ENCODE peak calls at places on chromosomes 16 and 17, in six cellular contexts. One of them, this sample, is unnamed.

GRCh38 chr16:75591001-75591852 is 25.0 kb downstream of the GABARAPL2 start:
- DNase-seq in uterus: peak
- DNase-seq in psoas muscle: peak
- DNase-seq in ureter: no peak
- DNase-seq in GM10248: no peak
- DNase-seq in choroid plexus epithelial cell: peak
- DNase-seq in this sample: no peak

GRCh38 chr17:38748329-38749221 is at the start of gene PCGF2:
- DNase-seq in ureter: peak
- DNase-seq in uterus: peak
- DNase-seq in psoas muscle: peak
- DNase-seq in GM10248: no peak
- DNase-seq in choroid plexus epithelial cell: peak
- DNase-seq in this sample: peak

GRCh38 chr17:17345686-17346427 is 42.7 kb downstream of the NT5M start:
- DNase-seq in GM10248: no peak
- DNase-seq in uterus: no peak
- DNase-seq in ureter: no peak
- DNase-seq in psoas muscle: no peak
- DNase-seq in choroid plexus epithelial cell: no peak
- DNase-seq in this sample: no peak

GRCh38 chr16:79006762-79007161 is 593.8 kb downstream of the MAF start:
- DNase-seq in GM10248: no peak
- DNase-seq in ureter: no peak
- DNase-seq in psoas muscle: no peak
- DNase-seq in uterus: no peak
- DNase-seq in choroid plexus epithelial cell: no peak
- DNase-seq in this sample: no peak

GRCh38 chr16:77445321-77445720 is 10.5 kb upstream of the ADAMTS18 start:
- DNase-seq in GM10248: no peak
- DNase-seq in choroid plexus epithelial cell: no peak
- DNase-seq in psoas muscle: no peak
- DNase-seq in ureter: no peak
- DNase-seq in uterus: no peak
- DNase-seq in this sample: no peak

GRCh38 chr16:88920618-88921602 is 54.5 kb upstream of the PABPN1L start:
- DNase-seq in ureter: peak
- DNase-seq in psoas muscle: peak
- DNase-seq in choroid plexus epithelial cell: peak
- DNase-seq in uterus: peak
- DNase-seq in GM10248: peak
- DNase-seq in this sample: peak

GRCh38 chr17:2708585-2709172 is 2.9 kb downstream of the CLUH start:
- DNase-seq in uterus: no peak
- DNase-seq in choroid plexus epithelial cell: no peak
- DNase-seq in ureter: no peak
- DNase-seq in GM10248: no peak
- DNase-seq in psoas muscle: peak
- DNase-seq in this sample: no peak

GRCh38 chr17:1661045-1661444 is 11.4 kb upstream of the RILP start:
- DNase-seq in psoas muscle: no peak
- DNase-seq in GM10248: no peak
- DNase-seq in choroid plexus epithelial cell: no peak
- DNase-seq in uterus: no peak
- DNase-seq in ureter: no peak
- DNase-seq in this sample: no peak

GRCh38 chr16:49268667-49269066 is 13.0 kb downstream of the CBLN1 start:
- DNase-seq in ureter: no peak
- DNase-seq in GM10248: no peak
- DNase-seq in psoas muscle: no peak
- DNase-seq in choroid plexus epithelial cell: no peak
- DNase-seq in uterus: no peak
- DNase-seq in this sample: no peak

GRCh38 chr16:69031877-69032301 is 73.6 kb upstream of the HAS3 start:
- DNase-seq in ureter: no peak
- DNase-seq in psoas muscle: no peak
- DNase-seq in GM10248: no peak
- DNase-seq in uterus: no peak
- DNase-seq in choroid plexus epithelial cell: no peak
- DNase-seq in this sample: no peak

GRCh38 chr16:89697616-89698331 is 3.7 kb downstream of the SPATA2L start:
- DNase-seq in ureter: no peak
- DNase-seq in choroid plexus epithelial cell: no peak
- DNase-seq in psoas muscle: peak
- DNase-seq in GM10248: no peak
- DNase-seq in uterus: no peak
- DNase-seq in this sample: no peak

GRCh38 chr16:87056083-87056482 is 261.1 kb downstream of the C16orf95 start:
- DNase-seq in ureter: no peak
- DNase-seq in choroid plexus epithelial cell: peak
- DNase-seq in GM10248: no peak
- DNase-seq in psoas muscle: no peak
- DNase-seq in uterus: no peak
- DNase-seq in this sample: no peak